ENCODE peak calls at places on chromosomes 4 and X, in six cellular contexts. N, A, X, D, J and Q are unnamed samples.
A peak's percentile ranks its signal among the peaks of the same experiment; 100 is the strongest.

GRCh38 chr4:23097251-23097650 is 404.5 kb downstream of the GBA3 start:
- DNase-seq in N (no peak), A (no peak), X (no peak), D (no peak), J (peak; percentile 67), Q (no peak)

GRCh38 chrX:70476934-70477733 is 32.5 kb downstream of the DLG3 start:
- DNase-seq in N (peak; percentile 74), A (no peak), X (peak; percentile 76), D (no peak), J (peak; percentile 79), Q (no peak)

GRCh38 chr4:10321931-10322330 is 135.3 kb downstream of the ZNF518B start:
- DNase-seq in N (no peak), A (no peak), X (no peak), D (no peak), J (no peak), Q (no peak)

GRCh38 chr4:76989391-76990061 is 40.0 kb downstream of the SEPTIN11 start:
- DNase-seq in N (no peak), A (no peak), X (peak; percentile 63), D (no peak), J (no peak), Q (no peak)

GRCh38 chrX:25130619-25131018 is 114.9 kb upstream of the ARX start:
- DNase-seq in N (no peak), A (no peak), X (no peak), D (no peak), J (no peak), Q (no peak)

GRCh38 chr4:152616804-152617203 is 63.0 kb downstream of the TMEM154 start:
- DNase-seq in N (no peak), A (no peak), X (no peak), D (no peak), J (no peak), Q (no peak)

GRCh38 chr4:170581969-170582368 is 492.2 kb upstream of the AADAT start:
- DNase-seq in N (no peak), A (no peak), X (no peak), D (no peak), J (peak; percentile 14), Q (no peak)

GRCh38 chr4:176642472-176642871 is 150.2 kb downstream of the VEGFC start:
- DNase-seq in N (no peak), A (no peak), X (no peak), D (no peak), J (no peak), Q (peak; percentile 10)

GRCh38 chr4:57425610-57426009 is 315.4 kb upstream of the IGFBP7 start:
- DNase-seq in N (no peak), A (no peak), X (no peak), D (no peak), J (peak; percentile 66), Q (no peak)

GRCh38 chrX:37846558-37846933 is 825 bp downstream of the DYNLT3 start:
- DNase-seq in N (no peak), A (no peak), X (no peak), D (no peak), J (no peak), Q (no peak)

GRCh38 chr4:152534541-152535231 is 1.2 kb downstream of the FBXW7 start:
- DNase-seq in N (peak; percentile 30), A (peak; percentile 81), X (peak; percentile 73), D (peak; percentile 49), J (no peak), Q (no peak)

GRCh38 chrX:21975827-21976226 is 35.3 kb downstream of the SMS start:
- DNase-seq in N (no peak), A (no peak), X (no peak), D (no peak), J (peak; percentile 66), Q (no peak)
- TF ChIP-seq CTCF in N (no peak), A (no peak), X (no peak), D (peak; percentile 21), J (peak; percentile 65), Q (no peak)

DNA sequence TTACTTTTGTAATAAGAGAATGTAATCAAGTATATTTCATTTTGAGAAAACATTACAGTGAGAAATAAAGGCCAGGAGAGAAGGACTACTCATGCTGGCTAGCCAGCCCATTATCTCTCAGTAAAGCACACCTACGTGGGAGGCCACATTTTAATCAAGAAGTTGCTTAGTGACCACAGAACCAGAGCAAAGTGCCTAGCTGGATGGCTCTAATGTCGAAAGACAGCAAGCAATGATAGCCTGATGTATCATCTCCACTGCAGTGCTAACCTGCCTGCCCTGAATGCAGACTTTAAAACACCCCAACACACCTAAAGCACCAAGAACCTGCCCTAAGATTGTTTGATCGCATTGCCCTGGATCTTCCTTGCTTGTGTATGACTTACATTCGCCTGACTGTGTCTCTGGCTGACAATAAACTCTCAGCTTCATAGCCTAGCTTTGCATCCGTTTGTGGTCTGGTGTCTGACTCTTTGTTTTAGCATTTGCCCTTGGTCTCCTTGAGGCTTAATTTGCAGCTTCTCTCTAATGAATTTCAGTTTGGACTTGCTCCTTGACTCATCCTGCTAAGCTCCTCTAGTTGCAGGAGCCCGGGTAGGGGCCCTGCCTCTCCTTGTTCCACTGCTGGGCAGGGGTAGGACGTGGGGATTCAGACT is 31.4 kb upstream of the SOWAHD start:
- DNase-seq in N (no peak), A (no peak), X (no peak), D (no peak), J (no peak), Q (no peak)
- TF ChIP-seq CTCF in N (no peak), A (no peak), X (no peak), D (no peak), J (no peak), Q (no peak)

GRCh38 chrX:74536142-74537010 is 78.0 kb downstream of the RLIM start:
- DNase-seq in N (peak; percentile 60), A (no peak), X (peak; percentile 80), D (peak; percentile 72), J (peak; percentile 78), Q (peak; percentile 64)

GRCh38 chrX:74534569-74535038 is 79.8 kb downstream of the RLIM start:
- DNase-seq in N (no peak), A (no peak), X (no peak), D (no peak), J (no peak), Q (peak; percentile 21)

GRCh38 chrX:74535633-74536141 is 78.7 kb downstream of the RLIM start:
- DNase-seq in N (peak; percentile 45), A (no peak), X (peak; percentile 80), D (peak; percentile 50), J (peak; percentile 66), Q (peak; percentile 48)

GRCh38 chrX:74537011-74537390 is 77.4 kb downstream of the RLIM start:
- DNase-seq in N (no peak), A (no peak), X (no peak), D (no peak), J (no peak), Q (no peak)

GRCh38 chrX:74535211-74535621 is 79.2 kb downstream of the RLIM start:
- DNase-seq in N (no peak), A (peak; percentile 10), X (no peak), D (no peak), J (peak; percentile 54), Q (peak; percentile 40)
- TF ChIP-seq CTCF in N (no peak), A (peak; percentile 49), X (no peak), D (peak; percentile 38), J (peak; percentile 56), Q (peak; percentile 23)

GRCh38 chr4:37068580-37068979 is 176.0 kb upstream of the NWD2 start:
- DNase-seq in N (no peak), A (peak; percentile 3), X (no peak), D (no peak), J (no peak), Q (no peak)
- TF ChIP-seq CTCF in N (no peak), A (peak; percentile 62), X (no peak), D (no peak), J (peak; percentile 45), Q (peak; percentile 4)

GRCh38 chr4:101230806-101231426 is 116.4 kb downstream of the PPP3CA start:
- DNase-seq in N (no peak), A (no peak), X (no peak), D (no peak), J (peak; percentile 7), Q (no peak)
- TF ChIP-seq CTCF in N (no peak), A (no peak), X (no peak), D (no peak), J (no peak), Q (no peak)

GRCh38 chr4:140611854-140612253 is 43.1 kb upstream of the UCP1 start:
- DNase-seq in N (no peak), A (no peak), X (no peak), D (no peak), J (peak; percentile 57), Q (no peak)

GRCh38 chr4:140612356-140612755 is 43.6 kb upstream of the UCP1 start:
- DNase-seq in N (no peak), A (no peak), X (no peak), D (no peak), J (no peak), Q (no peak)

GRCh38 chr4:140604544-140604943 is 35.8 kb upstream of the UCP1 start:
- DNase-seq in N (no peak), A (no peak), X (no peak), D (no peak), J (no peak), Q (no peak)

GRCh38 chr4:140607852-140608251 is 39.1 kb upstream of the UCP1 start:
- DNase-seq in N (no peak), A (no peak), X (no peak), D (no peak), J (no peak), Q (no peak)

GRCh38 chr4:140609548-140610425 is 41.0 kb upstream of the UCP1 start:
- DNase-seq in N (no peak), A (peak; percentile 75), X (no peak), D (no peak), J (peak; percentile 71), Q (peak; percentile 66)
- TF ChIP-seq CTCF in N (peak; percentile 31), A (peak; percentile 87), X (no peak), D (peak; percentile 47), J (peak; percentile 63), Q (peak; percentile 45)

GRCh38 chr4:150722908-150723362 is 141.0 kb downstream of the MAB21L2 start:
- DNase-seq in N (peak; percentile 96), A (no peak), X (peak; percentile 90), D (no peak), J (peak; percentile 2), Q (no peak)
- TF ChIP-seq CTCF in N (peak; percentile 32), A (no peak), X (peak; percentile 49), D (no peak), J (no peak), Q (no peak)

GRCh38 chr4:117771647-117772337 is 262.5 kb upstream of the NDST3 start:
- DNase-seq in N (no peak), A (no peak), X (no peak), D (no peak), J (no peak), Q (no peak)
- TF ChIP-seq CTCF in N (no peak), A (peak; percentile 34), X (no peak), D (no peak), J (no peak), Q (no peak)